ENCODE peak calls at places on chromosomes 12 and 14, in nine cellular contexts. P, T, W, N, V, F, K, M and O are unnamed samples.

GRCh38 chr12:89829434-89829975 is 120.9 kb upstream of the ATP2B1 start:
- DNase-seq in P (no peak), T (peak; percentile 17), W (no peak), N (no peak), V (no peak), F (no peak), K (no peak), M (no peak), O (no peak)

GRCh38 chr12:89103831-89104230 is 248.5 kb downstream of the DUSP6 start:
- DNase-seq in P (no peak), T (no peak), W (no peak), N (no peak), V (no peak), F (no peak), K (no peak), M (no peak), O (no peak)

GRCh38 chr12:32100361-32100760 is 6.3 kb upstream of the BICD1 start:
- DNase-seq in P (no peak), T (no peak), W (no peak), N (no peak), V (no peak), F (no peak), K (no peak), M (no peak), O (no peak)

GRCh38 chr12:58833844-58834243 is 86.5 kb downstream of the LRIG3 start:
- DNase-seq in P (no peak), T (no peak), W (no peak), N (no peak), V (no peak), F (no peak), K (no peak), M (no peak), O (no peak)

GRCh38 chr12:91746976-91747375 is 398.7 kb downstream of the BTG1 start:
- DNase-seq in P (no peak), T (peak; percentile 4), W (no peak), N (no peak), V (no peak), F (no peak), K (no peak), M (no peak), O (no peak)

GRCh38 chr14:36773136-36773540 is 111.5 kb downstream of the PAX9 start:
- DNase-seq in P (no peak), T (peak; percentile 66), W (peak; percentile 21), N (no peak), V (no peak), F (peak; percentile 71), K (no peak), M (no peak), O (peak; percentile 57)

GRCh38 chr14:68669644-68670343 is 123.1 kb downstream of the ZFP36L1 start:
- DNase-seq in P (no peak), T (no peak), W (no peak), N (no peak), V (no peak), F (no peak), K (no peak), M (no peak), O (no peak)

GRCh38 chr14:46384611-46385010 is 267.0 kb downstream of the RPL10L start:
- DNase-seq in P (no peak), T (no peak), W (no peak), N (no peak), V (no peak), F (no peak), K (no peak), M (no peak), O (no peak)

GRCh38 chr12:41436076-41436475 is 248.0 kb downstream of the PDZRN4 start:
- DNase-seq in P (no peak), T (no peak), W (no peak), N (no peak), V (no peak), F (no peak), K (no peak), M (no peak), O (no peak)

GRCh38 chr12:62671321-62671720 is 204.7 kb downstream of the MON2 start:
- DNase-seq in P (no peak), T (no peak), W (no peak), N (no peak), V (no peak), F (no peak), K (no peak), M (no peak), O (no peak)

GRCh38 chr14:73503648-73504047 is 12.9 kb downstream of the RIOX1 start:
- DNase-seq in P (no peak), T (no peak), W (no peak), N (no peak), V (no peak), F (peak; percentile 52), K (no peak), M (no peak), O (peak; percentile 63)

GRCh38 chr14:55605793-55606192 is 25.8 kb downstream of the KTN1 start:
- DNase-seq in P (no peak), T (peak; percentile 28), W (no peak), N (no peak), V (no peak), F (no peak), K (no peak), M (no peak), O (peak; percentile 65)

GRCh38 chr12:124681779-124682391 is 114.5 kb upstream of the NCOR2 start:
- DNase-seq in P (no peak), T (peak; percentile 84), W (peak; percentile 47), N (no peak), V (peak; percentile 58), F (peak; percentile 55), K (no peak), M (no peak), O (no peak)

GRCh38 chr12:111410229-111411186 is 4.8 kb downstream of the SH2B3 start:
- DNase-seq in P (no peak), T (no peak), W (no peak), N (no peak), V (no peak), F (no peak), K (no peak), M (no peak), O (peak; percentile 40)

GRCh38 chr14:69620211-69620611 is 8.8 kb downstream of the SUSD6 start:
- DNase-seq in P (no peak), T (no peak), W (no peak), N (no peak), V (no peak), F (no peak), K (no peak), M (no peak), O (no peak)

GRCh38 chr14:68711551-68712437 is 81.1 kb downstream of the ZFP36L1 start:
- DNase-seq in P (no peak), T (no peak), W (no peak), N (no peak), V (no peak), F (no peak), K (no peak), M (no peak), O (no peak)

GRCh38 chr14:94136575-94137331 is 7.3 kb upstream of the IFI27L2 start:
- DNase-seq in P (peak; percentile 87), T (peak; percentile 83), W (peak; percentile 96), N (peak; percentile 91), V (peak; percentile 15), F (peak; percentile 83), K (peak; percentile 50), M (peak; percentile 91), O (peak; percentile 88)

GRCh38 chr14:61127099-61127498 is 146.1 kb downstream of the SLC38A6 start:
- DNase-seq in P (no peak), T (no peak), W (no peak), N (no peak), V (no peak), F (no peak), K (no peak), M (no peak), O (no peak)

GRCh38 chr12:18454330-18454729 is 193.0 kb downstream of the PIK3C2G start:
- DNase-seq in P (no peak), T (no peak), W (no peak), N (no peak), V (no peak), F (no peak), K (no peak), M (no peak), O (peak; percentile 12)
- H3K4me3 ChIP-seq in P (no peak overlapping the region), T (no peak overlapping the region), W (no peak overlapping the region), N (no peak overlapping the region), V (no peak overlapping the region), F (no peak overlapping the region), K (no peak overlapping the region), M (no peak overlapping the region), O (no peak overlapping the region)

GRCh38 chr12:2317819-2318218 is 265.0 kb downstream of the CACNA1C start:
- DNase-seq in P (no peak), T (no peak), W (no peak), N (no peak), V (no peak), F (no peak), K (no peak), M (peak; percentile 45), O (no peak)

GRCh38 chr12:2319136-2319535 is 266.3 kb downstream of the CACNA1C start:
- DNase-seq in P (no peak), T (no peak), W (no peak), N (no peak), V (no peak), F (no peak), K (no peak), M (no peak), O (no peak)

GRCh38 chr12:2319747-2320146 is 267.0 kb downstream of the CACNA1C start:
- DNase-seq in P (no peak), T (no peak), W (no peak), N (no peak), V (no peak), F (no peak), K (no peak), M (no peak), O (peak; percentile 60)

GRCh38 chr12:2314492-2314891 is 261.7 kb downstream of the CACNA1C start:
- DNase-seq in P (no peak), T (no peak), W (no peak), N (no peak), V (no peak), F (no peak), K (no peak), M (no peak), O (no peak)

GRCh38 chr12:2318286-2318685 is 265.5 kb downstream of the CACNA1C start:
- DNase-seq in P (no peak), T (no peak), W (no peak), N (no peak), V (no peak), F (no peak), K (no peak), M (no peak), O (peak; percentile 30)
- TF ChIP-seq CTCF in P (no peak), T (no peak), W (no peak), N (no peak), V (no peak), F (no peak), K (no peak), M (no peak), O (no peak)

GRCh38 chr12:9759680-9760592 is 765 bp downstream of the CD69 start:
- DNase-seq in P (no peak), T (no peak), W (no peak), N (no peak), V (no peak), F (no peak), K (no peak), M (no peak), O (no peak)
- H3K4me3 ChIP-seq in P (peak overlapping the region; percentile 79), T (no peak overlapping the region), W (no peak overlapping the region), N (peak overlapping the region; percentile 1), V (no peak overlapping the region), F (no peak overlapping the region), K (peak overlapping the region; percentile 48), M (no peak overlapping the region), O (no peak overlapping the region)

DNA sequence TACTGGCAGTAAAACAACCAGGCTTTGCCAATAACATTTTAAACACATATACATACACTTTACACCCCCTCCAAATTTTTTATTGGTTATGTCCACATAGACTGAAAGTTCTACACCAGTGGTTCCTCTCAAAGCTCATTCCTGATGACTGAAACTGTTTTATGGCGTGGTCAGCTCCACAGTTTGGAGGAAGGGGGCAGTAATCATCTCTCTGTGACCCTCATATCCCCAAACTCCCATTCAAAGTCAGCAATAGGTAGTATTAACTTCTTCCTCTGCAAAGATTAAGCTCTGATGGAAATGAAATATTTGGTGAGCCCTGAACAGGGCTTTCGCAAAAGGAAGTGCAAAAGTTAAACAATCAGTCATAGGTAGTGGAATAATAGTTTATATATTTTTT is 55.3 kb upstream of the DAAM1 start:
- DNase-seq in P (no peak), T (no peak), W (no peak), N (no peak), V (no peak), F (no peak), K (no peak), M (peak; percentile 51), O (peak; percentile 50)
- TF ChIP-seq CTCF in P (no peak), T (no peak), W (no peak), N (no peak), V (no peak), F (peak; percentile 57), K (no peak), M (peak; percentile 29), O (peak; percentile 54)